ENCODE peak calls at places on chromosomes 7 and 10, in four cellular contexts. F is germinal center; B is cardiac muscle cell; D is activated CD8-positive, alpha-beta memory T cell treated with anti-CD3 and anti-CD28 coated beads for 4 hours. W is an unnamed sample.

GRCh38 chr7:123557016-123557630 is 495 bp downstream of the NDUFA5 start:
- DNase-seq in F (no peak), B (peak), D (no peak), W (no peak)

GRCh38 chr7:12221414-12221813 is 10.3 kb downstream of the TMEM106B start:
- DNase-seq in F (no peak), B (peak), D (no peak), W (no peak)

GRCh38 chr10:44198096-44198779 is 186.7 kb downstream of the CXCL12 start:
- DNase-seq in F (no peak), B (peak), D (no peak), W (no peak)

GRCh38 chr7:129635300-129636029 is 23.9 kb downstream of the NRF1 start:
- DNase-seq in F (peak), B (peak), D (peak), W (peak)

GRCh38 chr10:46292573-46293023 is 5.8 kb downstream of the ANTXRL start:
- DNase-seq in F (no peak), B (no peak), D (no peak), W (no peak)

GRCh38 chr10:73061743-73062142 is 34.9 kb downstream of the P4HA1 start:
- DNase-seq in F (no peak), B (no peak), D (no peak), W (no peak)

GRCh38 chr7:33807779-33808482 is 97.4 kb upstream of the BMPER start:
- DNase-seq in F (peak), B (peak), D (no peak), W (no peak)

GRCh38 chr10:98269435-98269912 is 1.5 kb upstream of the LOXL4 start:
- DNase-seq in F (no peak), B (peak), D (no peak), W (no peak)

GRCh38 chr10:114874827-114875541 is 53.4 kb downstream of the FHIP2A start:
- DNase-seq in F (peak), B (peak), D (no peak), W (no peak)

GRCh38 chr10:122232781-122233180 is 38.3 kb upstream of the BTBD16 start:
- DNase-seq in F (no peak), B (peak), D (no peak), W (no peak)

GRCh38 chr7:33750177-33750576 is 155.2 kb upstream of the BMPER start:
- DNase-seq in F (no peak), B (peak), D (no peak), W (no peak)

GRCh38 chr7:16347461-16348192 is 73.7 kb downstream of the CRPPA start:
- DNase-seq in F (no peak), B (peak), D (no peak), W (no peak)

GRCh38 chr7:27661776-27662489 is 750 bp downstream of the HIBADH start:
- DNase-seq in F (peak), B (peak), D (no peak), W (no peak)

GRCh38 chr10:14904316-14904732 is 25.7 kb downstream of the SUV39H2 start:
- DNase-seq in F (peak), B (peak), D (no peak), W (no peak)

GRCh38 chr7:133315332-133316040 is 62.6 kb downstream of the EXOC4 start:
- DNase-seq in F (no peak), B (peak), D (no peak), W (no peak)

GRCh38 chr7:14761506-14762296 is 140.8 kb downstream of the DGKB start:
- DNase-seq in F (no peak), B (peak), D (no peak), W (no peak)

GRCh38 chr10:48209246-48209645 is 65.2 kb downstream of the FRMPD2 start:
- DNase-seq in F (no peak), B (peak), D (no peak), W (no peak)

GRCh38 chr10:49679480-49679893 is at the start of gene C10orf53:
- DNase-seq in F (peak), B (peak), D (no peak), W (no peak)

GRCh38 chr10:126459032-126459831 is 71.0 kb upstream of the ADAM12 start:
- DNase-seq in F (no peak), B (peak), D (no peak), W (no peak)

GRCh38 chr7:91287685-91288084 is 23.5 kb downstream of the FZD1 start:
- DNase-seq in F (no peak), B (peak), D (no peak), W (no peak)

GRCh38 chr10:6023661-6024333 is 38.4 kb downstream of the IL2RA start:
- DNase-seq in F (no peak), B (peak), D (no peak), W (no peak)

GRCh38 chr7:94289071-94289470 is 105.6 kb upstream of the COL1A2 start:
- DNase-seq in F (no peak), B (peak), D (no peak), W (no peak)

GRCh38 chr10:96794786-96795733 is 37.0 kb upstream of the LCOR start:
- DNase-seq in F (no peak), B (peak), D (no peak), W (no peak)

GRCh38 chr7:73437091-73437490 is 3.5 kb downstream of the FZD9 start:
- DNase-seq in F (no peak), B (no peak), D (no peak), W (no peak)

GRCh38 chr10:6083523-6084475 is 5.0 kb upstream of the RBM17 start:
- DNase-seq in F (no peak), B (peak), D (no peak), W (no peak)

GRCh38 chr10:88804083-88804812 is 1.7 kb downstream of the LIPM start:
- DNase-seq in F (no peak), B (no peak), D (no peak), W (no peak)

GRCh38 chr7:16603633-16604032 is 41.9 kb downstream of the ANKMY2 start:
- DNase-seq in F (no peak), B (no peak), D (no peak), W (no peak)